ENCODE peak calls at places on chromosomes 16 and 17, in four cellular contexts. Y is H1, H is IMR-90, V is mesendoderm. X is an unnamed sample.

GRCh38 chr17:67467500-67468481 is 90.7 kb downstream of the PITPNC1 start:
- DNase-seq in Y (no peak), H (no peak), V (no peak), X (no peak)

GRCh38 chr17:29143894-29144293 is 36.3 kb downstream of the MYO18A start:
- DNase-seq in Y (no peak), H (peak), V (peak), X (peak)

GRCh38 chr16:22973451-22973991 is 159.6 kb downstream of the HS3ST2 start:
- DNase-seq in Y (peak), H (no peak), V (no peak), X (no peak)

GRCh38 chr17:61561354-61561753 is 29.7 kb downstream of the NACA2 start:
- DNase-seq in Y (no peak), H (no peak), V (no peak), X (no peak)

GRCh38 chr17:7132511-7133094 is 18.0 kb upstream of the ASGR2 start:
- DNase-seq in Y (peak), H (no peak), V (peak), X (peak)

GRCh38 chr16:15572329-15573001 is 70.5 kb downstream of the MARF1 start:
- DNase-seq in Y (no peak), H (peak), V (no peak), X (no peak)

GRCh38 chr16:68985855-68986254 is 119.6 kb upstream of the HAS3 start:
- DNase-seq in Y (no peak), H (peak), V (no peak), X (no peak)

GRCh38 chr17:39652635-39653315 is 12.4 kb upstream of the TCAP start:
- DNase-seq in Y (no peak), H (no peak), V (peak), X (peak)

GRCh38 chr17:66309793-66310192 is 7.4 kb downstream of the PRKCA start:
- DNase-seq in Y (no peak), H (no peak), V (no peak), X (no peak)

GRCh38 chr17:1736348-1737281 is 6.1 kb upstream of the SERPINF2 start:
- DNase-seq in Y (no peak), H (peak), V (no peak), X (no peak)

GRCh38 chr16:86982912-86983311 is 334.3 kb downstream of the C16orf95 start:
- DNase-seq in Y (no peak), H (no peak), V (no peak), X (no peak)

DNA sequence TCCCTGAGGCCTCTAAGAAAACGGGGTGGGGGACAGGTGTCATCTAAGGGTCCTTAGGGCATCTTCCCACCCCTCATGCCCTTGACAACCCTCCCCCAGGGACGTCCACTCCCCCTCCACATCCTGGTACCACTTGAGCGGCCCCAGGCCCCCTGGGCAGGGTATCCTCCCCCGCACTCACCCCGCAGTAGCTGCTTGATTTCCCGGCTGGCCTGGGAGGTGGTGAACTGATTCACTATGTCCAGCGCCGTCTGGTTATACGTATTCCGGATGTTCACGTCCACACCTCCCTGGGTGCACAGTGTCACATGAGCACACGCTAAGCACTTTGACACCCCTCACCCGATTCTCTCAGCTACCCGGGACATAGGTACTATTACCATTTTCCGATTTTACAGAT is 9.7 kb downstream of the CASKIN2 start:
- DNase-seq in Y (no peak), H (no peak), V (no peak), X (no peak)
- H3K56ac ChIP-seq in Y (no peak), H (no peak), V (no peak), X (no peak)

GRCh38 chr16:50261160-50261706 is 5.1 kb upstream of the ADCY7 start:
- DNase-seq in Y (no peak), H (no peak), V (no peak), X (no peak)

GRCh38 chr16:50260206-50261159 is 5.9 kb upstream of the ADCY7 start:
- DNase-seq in Y (no peak), H (no peak), V (no peak), X (no peak)

GRCh38 chr16:50263060-50263909 is 3.1 kb upstream of the ADCY7 start:
- DNase-seq in Y (peak), H (no peak), V (no peak), X (no peak)

GRCh38 chr16:50259334-50260205 is 6.8 kb upstream of the ADCY7 start:
- DNase-seq in Y (no peak), H (no peak), V (no peak), X (no peak)

DNA sequence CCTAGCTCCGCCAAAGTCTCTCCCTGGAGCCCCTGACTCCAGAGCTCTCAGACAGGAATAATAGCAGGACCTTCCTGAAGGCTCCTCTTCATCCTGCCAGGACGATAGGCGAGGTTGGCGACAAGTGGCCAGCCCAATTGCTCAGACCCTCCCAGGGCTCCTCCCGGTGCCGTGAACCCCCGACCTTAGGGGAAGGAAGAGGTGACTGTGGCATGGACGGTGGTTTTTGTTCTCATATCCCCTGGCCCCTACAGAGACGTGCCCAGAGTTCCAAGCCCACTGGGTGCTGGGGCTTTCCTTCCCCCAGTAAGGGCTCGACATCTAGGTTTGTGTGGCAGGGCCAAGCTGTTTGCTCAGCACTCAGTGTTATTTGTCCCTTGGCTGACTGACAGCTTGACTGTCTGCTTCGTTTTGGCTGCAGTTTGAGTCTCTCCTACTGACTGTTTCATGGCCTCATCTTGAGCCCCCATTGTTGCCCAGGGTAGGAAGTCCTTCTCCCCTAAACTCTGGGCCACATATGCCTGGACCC is 4.6 kb upstream of the ADCY7 start:
- DNase-seq in Y (no peak), H (no peak), V (no peak), X (no peak)
- H3K56ac ChIP-seq in Y (no peak), H (no peak), V (no peak), X (no peak)

DNA sequence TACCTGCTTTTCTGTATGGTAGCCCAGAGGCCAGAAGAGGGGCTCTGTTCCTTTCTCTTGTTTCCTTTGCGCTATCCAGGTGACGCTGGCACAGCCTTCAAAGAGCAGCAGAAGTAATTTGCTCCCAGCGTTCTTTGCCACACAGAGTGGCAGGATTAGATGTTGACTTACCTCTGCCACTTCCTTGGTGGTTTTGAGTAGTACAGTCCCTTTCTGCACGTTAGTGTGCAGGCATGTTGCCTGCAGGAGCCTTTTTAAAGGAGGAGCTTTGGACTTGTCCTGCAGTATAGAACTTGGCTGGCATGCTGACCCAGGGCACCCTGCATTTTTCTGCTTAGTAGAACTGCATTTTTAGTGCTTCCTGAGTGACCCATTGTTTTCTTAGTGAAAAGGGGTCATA is at the start of gene ABCC11:
- DNase-seq in Y (no peak), H (no peak), V (no peak), X (no peak)
- H3K56ac ChIP-seq in Y (no peak), H (no peak), V (no peak), X (no peak)

GRCh38 chr17:74130276-74130675 is 73.2 kb upstream of the RPL38 start:
- DNase-seq in Y (no peak), H (no peak), V (no peak), X (no peak)
- H3K56ac ChIP-seq in Y (no peak), H (no peak), V (no peak), X (no peak)

GRCh38 chr17:48530208-48530886 is 464 bp downstream of the HOXB1 start:
- DNase-seq in Y (peak), H (no peak), V (no peak), X (peak)
- H3K56ac ChIP-seq in Y (no peak), H (no peak), V (no peak), X (no peak)

GRCh38 chr17:16569358-16569712 is 331 bp upstream of the ZNF287 start:
- DNase-seq in Y (no peak), H (no peak), V (no peak), X (no peak)
- H3K56ac ChIP-seq in Y (no peak), H (no peak), V (no peak), X (no peak)

GRCh38 chr16:12345349-12345748 is 368.8 kb downstream of the SNX29 start:
- DNase-seq in Y (no peak), H (no peak), V (no peak), X (no peak)
- H3K56ac ChIP-seq in Y (no peak), H (no peak), V (no peak), X (no peak)